ENCODE peak calls at places on chromosome 1, in five cellular contexts. One of them, this sample, is unnamed.
A peak's percentile ranks its signal among the peaks of the same experiment; 100 is the strongest.

GRCh38 chr1:41492341-41492848 is 7.9 kb upstream of the EDN2 start:
- DNase-seq in GM12865: peak; percentile 58
- DNase-seq in GM13976: peak; percentile 73
- DNase-seq in ovary: no peak
- DNase-seq in GM23338: peak; percentile 79
- DNase-seq in this sample: no peak

GRCh38 chr1:234477373-234478151 is 1.4 kb downstream of the TARBP1 start:
- DNase-seq in ovary: no peak
- DNase-seq in GM23338: no peak
- DNase-seq in GM13976: no peak
- DNase-seq in GM12865: no peak
- DNase-seq in this sample: no peak

GRCh38 chr1:37477198-37477931 is 3.0 kb downstream of the ZC3H12A start:
- DNase-seq in GM23338: peak; percentile 69
- DNase-seq in GM13976: peak; percentile 89
- DNase-seq in ovary: peak; percentile 52
- DNase-seq in GM12865: peak; percentile 93
- DNase-seq in this sample: no peak

GRCh38 chr1:225754940-225755635 is 22.5 kb upstream of the SRP9 start:
- DNase-seq in GM23338: no peak
- DNase-seq in ovary: no peak
- DNase-seq in GM12865: no peak
- DNase-seq in GM13976: no peak
- DNase-seq in this sample: peak; percentile 77

GRCh38 chr1:172960454-172961208 is 90.1 kb downstream of the TNFSF18 start:
- DNase-seq in GM13976: no peak
- DNase-seq in ovary: no peak
- DNase-seq in GM23338: peak; percentile 7
- DNase-seq in GM12865: no peak
- DNase-seq in this sample: no peak

GRCh38 chr1:152444045-152444444 is 30.0 kb upstream of the CRNN start:
- DNase-seq in GM12865: no peak
- DNase-seq in GM23338: no peak
- DNase-seq in GM13976: no peak
- DNase-seq in ovary: no peak
- DNase-seq in this sample: no peak

GRCh38 chr1:203776636-203777035 is 11.7 kb downstream of the LAX1 start:
- DNase-seq in GM12865: no peak
- DNase-seq in GM13976: no peak
- DNase-seq in ovary: no peak
- DNase-seq in GM23338: no peak
- DNase-seq in this sample: no peak

GRCh38 chr1:26121854-26122773 is 10.5 kb downstream of the PDIK1L start:
- DNase-seq in ovary: no peak
- DNase-seq in GM23338: no peak
- DNase-seq in GM13976: no peak
- DNase-seq in GM12865: no peak
- DNase-seq in this sample: no peak

GRCh38 chr1:206766251-206766856 is 4.2 kb upstream of the IL19 start:
- DNase-seq in ovary: no peak
- DNase-seq in GM13976: peak; percentile 44
- DNase-seq in GM12865: peak; percentile 89
- DNase-seq in GM23338: no peak
- DNase-seq in this sample: peak; percentile 19

GRCh38 chr1:44333373-44333772 is 21.7 kb downstream of the ERI3 start:
- DNase-seq in GM13976: no peak
- DNase-seq in GM23338: no peak
- DNase-seq in GM12865: no peak
- DNase-seq in ovary: no peak
- DNase-seq in this sample: no peak

GRCh38 chr1:44316231-44316759 is 38.8 kb downstream of the ERI3 start:
- DNase-seq in GM23338: no peak
- DNase-seq in GM12865: peak; percentile 36
- DNase-seq in ovary: no peak
- DNase-seq in GM13976: no peak
- DNase-seq in this sample: no peak

GRCh38 chr1:154276797-154277196 is 4.4 kb downstream of the HAX1 start:
- DNase-seq in GM13976: no peak
- DNase-seq in ovary: no peak
- DNase-seq in GM23338: peak; percentile 52
- DNase-seq in GM12865: peak; percentile 9
- DNase-seq in this sample: no peak

GRCh38 chr1:14924455-14925325 is 228.9 kb upstream of the TMEM51 start:
- DNase-seq in GM23338: peak; percentile 56
- DNase-seq in ovary: peak; percentile 81
- DNase-seq in GM13976: peak; percentile 52
- DNase-seq in GM12865: no peak
- DNase-seq in this sample: no peak

GRCh38 chr1:58155418-58156123 is 391.0 kb downstream of the OMA1 start:
- DNase-seq in GM13976: no peak
- DNase-seq in GM12865: peak; percentile 21
- DNase-seq in ovary: no peak
- DNase-seq in GM23338: peak; percentile 87
- DNase-seq in this sample: no peak

GRCh38 chr1:8406011-8406410 is 88.1 kb downstream of the SLC45A1 start:
- DNase-seq in GM23338: no peak
- DNase-seq in ovary: no peak
- DNase-seq in GM12865: no peak
- DNase-seq in GM13976: no peak
- DNase-seq in this sample: no peak
- TF ChIP-seq CTCF in GM23338: no peak
- TF ChIP-seq CTCF in ovary: no peak
- TF ChIP-seq CTCF in GM12865: no peak
- TF ChIP-seq CTCF in GM13976: no peak
- TF ChIP-seq CTCF in this sample: no peak

GRCh38 chr1:72845342-72845741 is 563.0 kb upstream of the NEGR1 start:
- DNase-seq in GM23338: peak; percentile 78
- DNase-seq in GM12865: peak; percentile 5
- DNase-seq in ovary: no peak
- DNase-seq in GM13976: no peak
- DNase-seq in this sample: no peak
- TF ChIP-seq CTCF in GM23338: peak; percentile 80
- TF ChIP-seq CTCF in GM12865: peak; percentile 2
- TF ChIP-seq CTCF in ovary: no peak
- TF ChIP-seq CTCF in GM13976: no peak
- TF ChIP-seq CTCF in this sample: no peak

GRCh38 chr1:230087722-230088115 is 20.7 kb downstream of the GALNT2 start:
- DNase-seq in ovary: no peak
- DNase-seq in GM12865: no peak
- DNase-seq in GM23338: no peak
- DNase-seq in GM13976: no peak
- DNase-seq in this sample: no peak
- TF ChIP-seq CTCF in ovary: no peak
- TF ChIP-seq CTCF in GM12865: no peak
- TF ChIP-seq CTCF in GM23338: no peak
- TF ChIP-seq CTCF in GM13976: no peak
- TF ChIP-seq CTCF in this sample: no peak

DNA sequence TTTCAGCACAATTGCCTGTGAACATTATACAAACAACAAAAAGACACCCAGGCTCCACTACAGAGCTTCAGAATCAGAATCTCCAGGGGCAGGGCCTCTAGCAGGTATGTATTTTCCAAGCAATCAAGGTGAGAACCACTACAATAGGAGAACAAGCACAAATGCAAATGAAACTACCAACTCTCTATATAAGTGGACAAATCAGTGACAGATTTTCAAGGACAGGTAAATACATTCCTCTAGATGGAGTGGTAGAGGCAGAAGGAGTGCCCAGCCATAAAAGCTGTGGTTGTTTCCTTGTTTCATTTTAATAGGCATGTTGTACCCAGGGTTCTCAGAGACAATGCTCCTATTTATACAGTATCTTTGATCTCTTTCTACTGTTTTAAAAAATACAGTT is 20.1 kb upstream of the CCDC17 start:
- DNase-seq in GM12865: no peak
- DNase-seq in GM23338: peak; percentile 19
- DNase-seq in GM13976: no peak
- DNase-seq in ovary: no peak
- DNase-seq in this sample: no peak
- TF ChIP-seq CTCF in GM12865: no peak
- TF ChIP-seq CTCF in GM23338: peak; percentile 35
- TF ChIP-seq CTCF in GM13976: no peak
- TF ChIP-seq CTCF in ovary: no peak
- TF ChIP-seq CTCF in this sample: no peak

DNA sequence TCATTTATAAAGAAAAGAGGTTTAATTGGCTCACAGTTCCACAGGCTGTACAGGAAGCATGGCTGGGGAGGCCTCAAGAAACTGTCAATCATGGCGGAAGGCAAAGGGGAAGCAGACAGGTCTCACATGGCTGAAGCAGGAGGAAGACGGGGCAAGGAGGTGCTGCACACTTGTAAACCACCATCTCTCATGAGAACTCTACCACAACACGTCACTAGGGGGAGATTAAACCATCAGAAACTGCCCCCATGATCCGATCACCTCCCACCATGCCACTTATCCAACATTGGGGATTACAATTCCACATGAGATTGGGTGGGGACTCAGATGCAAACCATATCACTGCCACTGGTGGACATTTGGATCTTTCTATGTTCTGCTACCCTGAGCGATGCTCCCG is 351.4 kb downstream of the NPHP4 start:
- DNase-seq in GM13976: no peak
- DNase-seq in GM12865: peak; percentile 9
- DNase-seq in ovary: no peak
- DNase-seq in GM23338: peak; percentile 7
- DNase-seq in this sample: no peak
- TF ChIP-seq CTCF in GM13976: no peak
- TF ChIP-seq CTCF in GM12865: no peak
- TF ChIP-seq CTCF in ovary: no peak
- TF ChIP-seq CTCF in GM23338: no peak
- TF ChIP-seq CTCF in this sample: no peak

DNA sequence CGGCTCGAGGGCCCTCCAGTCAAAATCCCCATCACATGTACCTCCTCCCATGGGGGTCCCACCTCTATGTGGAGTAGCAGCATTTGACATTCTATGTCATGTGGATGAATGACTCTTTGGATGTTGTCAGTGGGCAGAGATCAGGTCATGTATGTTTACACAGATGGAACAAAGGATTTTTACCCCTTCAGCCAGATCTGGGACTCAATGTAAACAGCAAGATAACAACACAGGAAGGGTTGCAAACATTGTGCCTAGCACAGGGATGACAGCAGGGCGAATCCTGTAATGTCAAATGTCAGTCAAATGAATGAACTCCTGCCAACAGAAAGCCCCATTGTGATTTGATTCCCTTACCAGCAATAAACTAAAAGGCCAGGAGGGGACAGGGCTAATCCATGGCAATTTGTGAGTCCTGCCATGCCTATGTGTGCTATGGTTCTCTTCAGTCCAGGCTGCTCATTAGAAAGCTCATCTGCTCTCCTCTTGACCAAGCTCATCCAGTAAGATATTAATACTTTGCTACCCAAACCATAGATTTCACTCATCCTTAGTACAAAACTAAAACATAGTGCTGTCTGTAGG is 60.3 kb downstream of the PGBD5 start:
- DNase-seq in GM12865: no peak
- DNase-seq in ovary: no peak
- DNase-seq in GM23338: peak; percentile 16
- DNase-seq in GM13976: no peak
- DNase-seq in this sample: no peak
- TF ChIP-seq CTCF in GM12865: no peak
- TF ChIP-seq CTCF in ovary: no peak
- TF ChIP-seq CTCF in GM23338: peak; percentile 19
- TF ChIP-seq CTCF in GM13976: no peak
- TF ChIP-seq CTCF in this sample: no peak

This sample was measured in AG09319.